ENCODE peak calls at places on chromosomes 13 and 19, in eight cellular contexts. One of them, this sample, is unnamed.
A peak's percentile ranks its signal among the peaks of the same experiment; 100 is the strongest.

GRCh38 chr13:30752991-30753616 is 17.8 kb downstream of the ALOX5AP start:
- DNase-seq in kidney: no peak
- DNase-seq in nephron progenitor cell: no peak
- DNase-seq in A172: no peak
- DNase-seq in activated naive CD4-positive, alpha-beta T cell: no peak
- DNase-seq in stimulated activated naive B cell treated with anti-CD40 and anti-IgM and Interleukin-4, amounts not matched to agents 10 μg/mL and 1 μg/mL and 100 μg/mL, for 72 hours: no peak
- DNase-seq in midbrain: no peak
- DNase-seq in nucleus accumbens: no peak
- DNase-seq in this sample: peak; percentile 60

GRCh38 chr19:34218818-34219164 is 35.6 kb upstream of the GARRE1 start:
- DNase-seq in kidney: no peak
- DNase-seq in nephron progenitor cell: no peak
- DNase-seq in A172: no peak
- DNase-seq in activated naive CD4-positive, alpha-beta T cell: no peak
- DNase-seq in stimulated activated naive B cell treated with anti-CD40 and anti-IgM and Interleukin-4, amounts not matched to agents 10 μg/mL and 1 μg/mL and 100 μg/mL, for 72 hours: no peak
- DNase-seq in midbrain: no peak
- DNase-seq in nucleus accumbens: no peak
- DNase-seq in this sample: no peak

GRCh38 chr19:17846146-17846545 is 1.6 kb downstream of the JAK3 start:
- DNase-seq in kidney: no peak
- DNase-seq in nephron progenitor cell: no peak
- DNase-seq in A172: no peak
- DNase-seq in activated naive CD4-positive, alpha-beta T cell: no peak
- DNase-seq in stimulated activated naive B cell treated with anti-CD40 and anti-IgM and Interleukin-4, amounts not matched to agents 10 μg/mL and 1 μg/mL and 100 μg/mL, for 72 hours: no peak
- DNase-seq in midbrain: no peak
- DNase-seq in nucleus accumbens: no peak
- DNase-seq in this sample: no peak

GRCh38 chr19:37466277-37466797 is 907 bp downstream of the ZNF569 start:
- DNase-seq in kidney: no peak
- DNase-seq in nephron progenitor cell: no peak
- DNase-seq in A172: no peak
- DNase-seq in activated naive CD4-positive, alpha-beta T cell: no peak
- DNase-seq in stimulated activated naive B cell treated with anti-CD40 and anti-IgM and Interleukin-4, amounts not matched to agents 10 μg/mL and 1 μg/mL and 100 μg/mL, for 72 hours: no peak
- DNase-seq in midbrain: no peak
- DNase-seq in nucleus accumbens: no peak
- DNase-seq in this sample: no peak

GRCh38 chr19:11321206-11322126 is 18.0 kb downstream of the RAB3D start:
- DNase-seq in kidney: no peak
- DNase-seq in nephron progenitor cell: no peak
- DNase-seq in A172: no peak
- DNase-seq in activated naive CD4-positive, alpha-beta T cell: no peak
- DNase-seq in stimulated activated naive B cell treated with anti-CD40 and anti-IgM and Interleukin-4, amounts not matched to agents 10 μg/mL and 1 μg/mL and 100 μg/mL, for 72 hours: no peak
- DNase-seq in midbrain: no peak
- DNase-seq in nucleus accumbens: no peak
- DNase-seq in this sample: no peak

GRCh38 chr13:29456419-29456818 is 139.1 kb downstream of the SLC7A1 start:
- DNase-seq in kidney: no peak
- DNase-seq in nephron progenitor cell: no peak
- DNase-seq in A172: no peak
- DNase-seq in activated naive CD4-positive, alpha-beta T cell: no peak
- DNase-seq in stimulated activated naive B cell treated with anti-CD40 and anti-IgM and Interleukin-4, amounts not matched to agents 10 μg/mL and 1 μg/mL and 100 μg/mL, for 72 hours: no peak
- DNase-seq in midbrain: no peak
- DNase-seq in nucleus accumbens: no peak
- DNase-seq in this sample: no peak

GRCh38 chr19:3270908-3271307 is 46.4 kb downstream of the CELF5 start:
- DNase-seq in kidney: no peak
- DNase-seq in nephron progenitor cell: no peak
- DNase-seq in A172: peak; percentile 69
- DNase-seq in activated naive CD4-positive, alpha-beta T cell: no peak
- DNase-seq in stimulated activated naive B cell treated with anti-CD40 and anti-IgM and Interleukin-4, amounts not matched to agents 10 μg/mL and 1 μg/mL and 100 μg/mL, for 72 hours: no peak
- DNase-seq in midbrain: peak; percentile 8
- DNase-seq in nucleus accumbens: peak; percentile 66
- DNase-seq in this sample: peak; percentile 31

GRCh38 chr13:42905542-42905941 is 86.5 kb downstream of the EPSTI1 start:
- DNase-seq in kidney: no peak
- DNase-seq in nephron progenitor cell: no peak
- DNase-seq in A172: no peak
- DNase-seq in activated naive CD4-positive, alpha-beta T cell: no peak
- DNase-seq in stimulated activated naive B cell treated with anti-CD40 and anti-IgM and Interleukin-4, amounts not matched to agents 10 μg/mL and 1 μg/mL and 100 μg/mL, for 72 hours: no peak
- DNase-seq in midbrain: no peak
- DNase-seq in nucleus accumbens: no peak
- DNase-seq in this sample: no peak

GRCh38 chr19:7628589-7629311 is 595 bp downstream of the XAB2 start:
- DNase-seq in kidney: no peak
- DNase-seq in nephron progenitor cell: peak; percentile 46
- DNase-seq in A172: no peak
- DNase-seq in activated naive CD4-positive, alpha-beta T cell: no peak
- DNase-seq in stimulated activated naive B cell treated with anti-CD40 and anti-IgM and Interleukin-4, amounts not matched to agents 10 μg/mL and 1 μg/mL and 100 μg/mL, for 72 hours: no peak
- DNase-seq in midbrain: no peak
- DNase-seq in nucleus accumbens: no peak
- DNase-seq in this sample: no peak

This sample was measured in dermis blood vessel endothelial cell.